ENCODE peak calls at places on chromosomes 5 and 9, in nine cellular contexts. G, B, O, T, U, R, N, K and H are unnamed samples. For H3K4me1, the result is how much of the 10 kb centered on the place peaks cover.

GRCh38 chr5:36537729-36538128 is 68.7 kb upstream of the SLC1A3 start:
- DNase-seq in T (no peak), G (no peak), O (no peak), R (no peak), B (no peak), K (no peak), N (no peak), U (no peak), H (no peak)

GRCh38 chr5:172785429-172786088 is 14.6 kb upstream of the DUSP1 start:
- DNase-seq in K (no peak), B (no peak), O (no peak), G (no peak), T (no peak), U (no peak), R (peak), N (peak), H (no peak)

GRCh38 chr9:127973169-127974001 is 7.4 kb downstream of the EEIG1 start:
- DNase-seq in N (no peak), U (no peak), T (peak), K (no peak), O (no peak), B (peak), G (no peak), R (peak), H (peak)

GRCh38 chr5:148427370-148428042 is 43.7 kb downstream of the FBXO38 start:
- DNase-seq in N (no peak), B (no peak), R (no peak), K (no peak), O (peak), U (no peak), T (no peak), G (no peak), H (no peak)

GRCh38 chr5:122896598-122897282 is 51.3 kb downstream of the SNX24 start:
- DNase-seq in U (no peak), G (no peak), R (no peak), B (no peak), O (no peak), N (no peak), K (peak), T (no peak), H (no peak)

GRCh38 chr5:75366787-75367186 is 29.8 kb downstream of the HMGCR start:
- DNase-seq in T (no peak), G (no peak), K (no peak), R (no peak), O (no peak), N (no peak), U (no peak), B (no peak), H (no peak)

GRCh38 chr5:137760294-137761019 is 6.3 kb upstream of the HNRNPA0 start:
- DNase-seq in U (no peak), N (no peak), O (no peak), K (no peak), R (no peak), G (no peak), T (no peak), B (no peak), H (no peak)

GRCh38 chr5:149268928-149269557 is 2.6 kb upstream of the AFAP1L1 start:
- DNase-seq in B (peak), K (peak), G (no peak), R (no peak), T (no peak), O (no peak), N (no peak), U (no peak), H (no peak)

GRCh38 chr5:91281409-91281808 is 101.7 kb downstream of the ARRDC3 start:
- DNase-seq in B (no peak), O (no peak), T (no peak), N (no peak), G (peak), U (no peak), K (peak), R (no peak), H (no peak)

GRCh38 chr5:148820778-148821395 is 5.5 kb upstream of the ADRB2 start:
- DNase-seq in K (peak), T (no peak), G (no peak), O (no peak), R (no peak), N (no peak), U (no peak), B (no peak), H (no peak)

GRCh38 chr5:150513375-150514309 is 5.7 kb downstream of the NDST1 start:
- DNase-seq in T (no peak), R (no peak), B (peak), U (no peak), N (no peak), K (no peak), G (no peak), O (no peak), H (no peak)

GRCh38 chr5:79961731-79962579 is 29.1 kb downstream of the MTX3 start:
- DNase-seq in T (no peak), U (no peak), G (no peak), O (no peak), B (peak), R (no peak), N (no peak), K (no peak), H (no peak)

GRCh38 chr9:35002623-35003022 is 13.1 kb downstream of the DNAJB5 start:
- DNase-seq in O (no peak), U (no peak), R (no peak), B (peak), K (no peak), G (no peak), N (no peak), T (no peak), H (no peak)

GRCh38 chr5:142785211-142785610 is 15.0 kb downstream of the ARHGAP26 start:
- DNase-seq in N (no peak), R (no peak), O (no peak), B (no peak), T (no peak), U (no peak), G (no peak), K (no peak), H (no peak)

GRCh38 chr9:94168203-94169000 is 84.1 kb downstream of the PTPDC1 start:
- DNase-seq in K (no peak), G (no peak), O (no peak), N (no peak), R (no peak), U (no peak), B (no peak), T (no peak), H (no peak)

GRCh38 chr5:154303133-154303532 is 112.6 kb downstream of the GALNT10 start:
- DNase-seq in G (no peak), T (no peak), K (no peak), U (peak), B (no peak), N (no peak), R (no peak), O (no peak), H (no peak)

GRCh38 chr9:80292231-80292630 is 720.5 kb downstream of the TLE4 start:
- DNase-seq in G (no peak), T (no peak), U (no peak), K (no peak), O (no peak), R (no peak), N (no peak), B (no peak), H (no peak)

GRCh38 chr5:88833371-88834107 is 49.4 kb downstream of the MEF2C start:
- DNase-seq in R (peak), G (no peak), N (peak), U (no peak), O (peak), B (no peak), T (no peak), K (no peak), H (no peak)

GRCh38 chr9:133268335-133269056 is 6.5 kb downstream of the ABO start:
- DNase-seq in U (no peak), N (no peak), T (no peak), G (no peak), K (no peak), B (no peak), O (no peak), R (no peak), H (no peak)

GRCh38 chr5:80711938-80712337 is 57.2 kb upstream of the DHFR start:
- DNase-seq in T (no peak), K (peak), U (no peak), B (peak), G (peak), R (no peak), N (no peak), O (no peak), H (no peak)

GRCh38 chr5:94362857-94363256 is 255.5 kb downstream of the KIAA0825 start:
- DNase-seq in R (no peak), N (no peak), K (no peak), B (no peak), U (no peak), O (no peak), G (no peak), T (no peak), H (no peak)

GRCh38 chr5:157845894-157846598 is 12.9 kb downstream of the CLINT1 start:
- DNase-seq in T (no peak), U (no peak), G (no peak), O (no peak), R (no peak), K (no peak), B (no peak), N (no peak), H (no peak)

GRCh38 chr9:92257327-92257726 is 36.2 kb downstream of the IARS1 start:
- DNase-seq in U (no peak), K (no peak), O (no peak), B (no peak), T (no peak), R (no peak), N (no peak), G (no peak), H (no peak)

GRCh38 chr5:138663009-138663408 is 87.8 kb upstream of the HSPA9 start:
- DNase-seq in O (no peak), U (no peak), R (no peak), K (no peak), G (no peak), N (peak), B (peak), T (no peak), H (peak)

GRCh38 chr9:8855046-8855445 is 1055.5 kb upstream of the DMAC1 start:
- DNase-seq in O (no peak), K (no peak), R (no peak), N (no peak), B (peak), T (no peak), G (no peak), U (no peak), H (no peak)

GRCh38 chr9:1400983-1401382 is 350.8 kb downstream of the DMRT2 start:
- DNase-seq in N (no peak), G (no peak), R (no peak), B (no peak), O (no peak), K (no peak), T (no peak), U (no peak), H (no peak)

GRCh38 chr5:71533614-71534013 is 53.5 kb upstream of the MCCC2 start:
- DNase-seq in K (peak), R (no peak), N (no peak), B (no peak), O (no peak), T (no peak), U (no peak), G (peak), H (no peak)

GRCh38 chr5:22787398-22787797 is 65.7 kb downstream of the CDH12 start:
- DNase-seq in T (no peak), G (no peak), R (no peak), B (no peak), N (no peak), U (no peak), O (no peak), K (no peak), H (no peak)

GRCh38 chr5:146169076-146169475 is 13.4 kb downstream of the LARS1 start:
- DNase-seq in G (no peak), O (no peak), N (no peak), K (no peak), B (no peak), R (no peak), T (no peak), U (no peak), H (no peak)

GRCh38 chr5:142587354-142587965 is 98.4 kb downstream of the FGF1 start:
- DNase-seq in T (no peak), O (no peak), R (no peak), B (no peak), N (no peak), G (no peak), U (peak), K (peak), H (no peak)

GRCh38 chr5:169296456-169297220 is 4.3 kb downstream of the SLIT3 start:
- DNase-seq in O (no peak), N (no peak), G (peak), R (peak), B (no peak), U (no peak), K (no peak), T (no peak), H (no peak)

GRCh38 chr5:133159543-133159942 is 107.7 kb downstream of the HSPA4 start:
- DNase-seq in N (no peak), U (no peak), B (no peak), K (no peak), O (no peak), G (no peak), T (no peak), R (no peak), H (no peak)

GRCh38 chr9:27125030-27125429 is 16.0 kb downstream of the TEK start:
- DNase-seq in G (no peak), N (peak), T (no peak), B (no peak), R (peak), O (no peak), U (no peak), K (peak), H (no peak)

GRCh38 chr5:152556779-152557178 is 151.7 kb upstream of the NMUR2 start:
- DNase-seq in N (no peak), K (no peak), R (no peak), U (no peak), G (no peak), B (no peak), T (no peak), O (no peak), H (no peak)

GRCh38 chr9:86924206-86924605 is 23.1 kb downstream of the GAS1 start:
- DNase-seq in T (no peak), B (no peak), K (no peak), N (no peak), U (no peak), G (no peak), O (no peak), R (no peak), H (no peak)

GRCh38 chr5:107522456-107522855 is 148.3 kb downstream of the EFNA5 start:
- DNase-seq in U (no peak), O (no peak), T (no peak), B (no peak), N (no peak), K (no peak), R (no peak), G (no peak), H (no peak)

GRCh38 chr5:57503433-57503832 is 20.8 kb upstream of the ACTBL2 start:
- DNase-seq in N (no peak), U (no peak), O (no peak), G (no peak), T (no peak), B (no peak), K (no peak), R (no peak), H (peak)

GRCh38 chr5:149544199-149544472 is 7.1 kb downstream of the CSNK1A1 start:
- DNase-seq in T (no peak), N (no peak), U (no peak), G (no peak), B (no peak), O (no peak), R (no peak), K (no peak), H (no peak)

GRCh38 chr5:128201065-128201926 is 117.7 kb downstream of the SLC12A2 start:
- DNase-seq in N (peak), T (peak), K (no peak), R (peak), G (no peak), O (peak), B (peak), U (peak), H (peak)

GRCh38 chr5:42894057-42894456 is 82.4 kb upstream of the SELENOP start:
- DNase-seq in U (peak), G (no peak), R (no peak), O (no peak), T (peak), B (no peak), N (no peak), K (no peak), H (no peak)
- TF ChIP-seq CTCF in U (peak), G (peak), R (no peak), O (no peak), T (no peak), B (peak), N (no peak), K (no peak), H (no peak)

GRCh38 chr9:98070704-98071103 is 14.2 kb downstream of the NANS start:
- DNase-seq in R (no peak), N (no peak), K (no peak), G (no peak), B (no peak), O (peak), U (no peak), T (no peak), H (no peak)

GRCh38 chr9:98075332-98075805 is 18.8 kb downstream of the NANS start:
- DNase-seq in U (no peak), O (peak), B (no peak), T (no peak), G (no peak), K (peak), N (no peak), R (no peak), H (no peak)

GRCh38 chr9:98074119-98074990 is 17.8 kb downstream of the NANS start:
- DNase-seq in R (no peak), N (no peak), U (peak), B (peak), T (no peak), O (peak), G (peak), K (no peak), H (peak)

GRCh38 chr9:98067184-98067583 is 10.7 kb downstream of the NANS start:
- DNase-seq in O (peak), G (no peak), U (no peak), R (no peak), N (no peak), T (no peak), B (no peak), K (no peak), H (no peak)

GRCh38 chr9:98071737-98072136 is 15.2 kb downstream of the NANS start:
- DNase-seq in U (no peak), R (no peak), O (peak), B (no peak), T (no peak), N (peak), K (no peak), G (no peak), H (no peak)
- TF ChIP-seq POLR2AphosphoS5 in U (no peak), R (no peak), O (no peak), B (no peak), T (no peak), N (no peak), K (no peak), G (no peak), H (no peak)

GRCh38 chr9:134458111-134458845 is 132.0 kb downstream of the RXRA start:
- DNase-seq in R (no peak), O (no peak), N (no peak), K (no peak), T (peak), G (no peak), U (no peak), B (no peak), H (no peak)
- H3K4me1 ChIP-seq in R (under half), O (under half), N (under half), K (under half), T (under half), G (under half), U (under half), B (under half), H (under half)

GRCh38 chr5:11617080-11617479 is 287.2 kb downstream of the CTNND2 start:
- DNase-seq in T (no peak), K (no peak), O (no peak), R (no peak), B (no peak), G (no peak), U (no peak), N (no peak), H (no peak)

GRCh38 chr5:11620172-11620571 is 284.1 kb downstream of the CTNND2 start:
- DNase-seq in G (no peak), N (no peak), T (no peak), U (no peak), O (no peak), K (no peak), R (no peak), B (no peak), H (no peak)

GRCh38 chr5:11622785-11623184 is 281.5 kb downstream of the CTNND2 start:
- DNase-seq in B (no peak), N (no peak), G (no peak), U (no peak), T (no peak), O (no peak), K (no peak), R (no peak), H (no peak)

GRCh38 chr5:11619339-11620028 is 284.8 kb downstream of the CTNND2 start:
- DNase-seq in N (no peak), B (no peak), G (no peak), O (no peak), K (no peak), T (no peak), R (no peak), U (no peak), H (no peak)
- TF ChIP-seq CTCF in N (peak), B (peak), G (peak), O (no peak), K (no peak), T (no peak), R (no peak), U (peak), H (no peak)

GRCh38 chr5:16666140-16666860 is 49.5 kb upstream of the RETREG1 start:
- DNase-seq in O (no peak), U (no peak), B (no peak), T (peak), N (no peak), R (no peak), G (no peak), K (no peak), H (no peak)
- TF ChIP-seq POLR2AphosphoS5 in O (no peak), U (no peak), B (no peak), T (no peak), N (no peak), R (no peak), G (no peak), K (no peak), H (no peak)

DNA sequence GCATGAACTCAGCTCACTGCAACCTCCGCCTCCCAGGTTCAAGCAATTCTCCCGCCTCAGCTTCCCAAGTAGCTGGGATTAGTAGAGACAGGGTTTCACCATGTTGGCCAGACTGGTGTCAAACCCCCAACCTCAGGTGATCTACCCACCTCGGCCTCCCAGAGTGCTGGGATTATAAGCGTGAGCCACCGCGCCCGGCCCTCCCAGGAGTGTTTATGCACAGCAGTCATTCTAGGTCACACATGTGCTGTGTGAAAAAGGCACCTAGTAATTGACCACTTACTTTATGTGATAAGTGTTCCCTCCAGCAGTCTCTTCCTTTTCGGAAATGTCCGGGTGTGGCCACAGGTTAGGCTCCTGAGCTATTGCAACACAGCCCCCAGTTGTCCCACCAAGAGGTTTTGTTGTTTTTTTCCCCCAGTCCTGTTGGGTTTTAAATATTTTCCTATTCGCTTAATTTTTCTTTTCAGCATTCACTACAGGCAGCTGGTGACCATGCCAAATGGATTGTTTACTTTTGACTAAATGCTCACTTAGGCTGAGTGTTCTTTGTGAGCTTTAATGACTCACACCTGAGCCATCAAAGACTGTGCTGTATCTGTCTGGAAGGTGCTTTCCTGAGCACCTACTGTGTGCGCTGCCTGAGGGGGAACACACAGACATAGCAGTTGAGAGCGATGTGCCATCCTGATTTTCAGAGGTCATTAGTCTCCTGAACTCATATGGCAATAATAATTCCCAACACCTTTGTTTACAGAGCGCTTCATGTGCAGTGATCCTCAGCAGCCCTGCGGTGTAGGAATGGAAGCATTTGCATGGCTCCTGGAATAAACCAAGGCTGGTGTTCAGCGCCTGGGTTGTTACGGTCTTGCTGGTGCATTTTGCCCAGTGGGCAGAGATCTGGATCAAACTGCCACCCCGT is 94.3 kb downstream of the MVB12B start:
- DNase-seq in B (no peak), T (no peak), R (no peak), O (no peak), G (peak), U (no peak), K (peak), N (peak), H (no peak)
- H3K4me1 ChIP-seq in B (under half), T (under half), R (under half), O (under half), G (under half), U (under half), K (under half), N (under half), H (under half)

GRCh38 chr9:33137781-33138264 is 29.3 kb downstream of the B4GALT1 start:
- DNase-seq in K (no peak), R (peak), N (peak), B (no peak), G (no peak), T (no peak), U (no peak), O (peak), H (no peak)

GRCh38 chr9:33138768-33139167 is 28.4 kb downstream of the B4GALT1 start:
- DNase-seq in R (no peak), B (no peak), U (no peak), T (no peak), G (no peak), O (peak), N (peak), K (no peak), H (no peak)

GRCh38 chr9:33135086-33135958 is 31.8 kb downstream of the B4GALT1 start:
- DNase-seq in O (peak), T (no peak), B (no peak), R (peak), N (peak), U (no peak), K (no peak), G (no peak), H (no peak)

GRCh38 chr9:33136721-33137120 is 30.4 kb downstream of the B4GALT1 start:
- DNase-seq in O (peak), T (no peak), B (no peak), U (no peak), G (no peak), R (peak), N (peak), K (no peak), H (no peak)

GRCh38 chr9:33137271-33137670 is 29.9 kb downstream of the B4GALT1 start:
- DNase-seq in N (no peak), G (no peak), U (no peak), O (peak), B (no peak), R (peak), K (no peak), T (no peak), H (no peak)
- TF ChIP-seq CTCF in N (no peak), G (no peak), U (no peak), O (no peak), B (no peak), R (no peak), K (no peak), T (no peak), H (no peak)